ENCODE peak calls at places on chromosomes 4 and X, in five cellular contexts. T is stomach, I is psoas muscle, R is sigmoid colon, A is colonic mucosa. V is an unnamed sample. For H3K9me3, the result is how much of the 10 kb centered on the place peaks cover.

GRCh38 chr4:99657801-99658200 is at the start of gene C4orf54:
- DNase-seq in R (no peak), T (no peak), A (no peak), I (no peak), V (no peak)

GRCh38 chr4:40846556-40846955 is 96.8 kb downstream of the NSUN7 start:
- DNase-seq in A (no peak), I (no peak), R (no peak), T (no peak), V (no peak)

GRCh38 chr4:187128226-187128625 is 404.6 kb upstream of the FAT1 start:
- DNase-seq in T (no peak), I (no peak), A (no peak), R (no peak), V (no peak)

GRCh38 chrX:17409566-17410290 is 34.7 kb downstream of the NHS start:
- DNase-seq in A (no peak), I (no peak), T (no peak), R (no peak), V (no peak)

GRCh38 chrX:39245024-39245423 is 443.8 kb downstream of the MID1IP1 start:
- DNase-seq in T (no peak), I (no peak), R (no peak), A (no peak), V (no peak)

GRCh38 chrX:9885150-9885549 is 82.0 kb upstream of the CLDN34 start:
- DNase-seq in R (no peak), T (peak), A (peak), I (peak), V (peak)

GRCh38 chr4:40458109-40458508 is 123.0 kb downstream of the CHRNA9 start:
- DNase-seq in A (no peak), T (no peak), I (no peak), R (no peak), V (no peak)

GRCh38 chr4:157195374-157195773 is 25.2 kb upstream of the GRIA2 start:
- DNase-seq in R (no peak), T (no peak), I (no peak), A (no peak), V (no peak)

GRCh38 chr4:113446019-113446418 is 315.5 kb downstream of the CAMK2D start:
- DNase-seq in I (no peak), A (no peak), T (no peak), R (no peak), V (no peak)

GRCh38 chrX:5458300-5458699 is 770.4 kb downstream of the NLGN4X start:
- DNase-seq in I (no peak), T (no peak), A (no peak), R (no peak), V (no peak)

GRCh38 chr4:102606846-102607440 is 105.8 kb downstream of the NFKB1 start:
- DNase-seq in T (peak), R (no peak), I (no peak), A (no peak), V (no peak)

GRCh38 chr4:32161382-32161781 is 1441.2 kb downstream of the PCDH7 start:
- DNase-seq in R (no peak), I (no peak), T (no peak), A (no peak), V (no peak)

GRCh38 chr4:166078956-166079355 is 205.9 kb downstream of the TLL1 start:
- DNase-seq in R (no peak), T (no peak), A (no peak), I (no peak), V (no peak)

GRCh38 chr4:187010052-187010451 is 286.4 kb upstream of the FAT1 start:
- DNase-seq in T (no peak), I (no peak), R (no peak), A (no peak), V (no peak)

GRCh38 chr4:72767903-72768817 is 199.1 kb upstream of the ADAMTS3 start:
- DNase-seq in R (no peak), A (no peak), T (no peak), I (no peak), V (no peak)

GRCh38 chr4:45347056-45347455 is 620.7 kb upstream of the GNPDA2 start:
- DNase-seq in A (no peak), R (no peak), T (no peak), I (no peak), V (no peak)

GRCh38 chr4:184899261-184900134 is 73.7 kb upstream of the ACSL1 start:
- DNase-seq in A (peak), I (peak), R (no peak), T (peak), V (peak)

GRCh38 chr4:21535901-21536300 is 412.7 kb downstream of the KCNIP4 start:
- DNase-seq in A (no peak), T (no peak), R (no peak), I (no peak), V (no peak)

GRCh38 chrX:12970691-12971202 is 4.2 kb upstream of the TMSB4X start:
- DNase-seq in R (no peak), T (no peak), I (no peak), A (no peak), V (no peak)

GRCh38 chrX:8036914-8037313 is 109.7 kb upstream of the PNPLA4 start:
- DNase-seq in A (no peak), R (no peak), I (no peak), T (no peak), V (no peak)

GRCh38 chrX:48940404-48940955 is 16.9 kb downstream of the OTUD5 start:
- DNase-seq in I (no peak), R (no peak), T (no peak), A (no peak), V (no peak)

GRCh38 chrX:24024819-24025740 is 1.9 kb downstream of the KLHL15 start:
- DNase-seq in I (peak), T (peak), A (peak), R (peak), V (peak)

GRCh38 chr4:52915131-52915645 is 53.1 kb downstream of the RASL11B start:
- DNase-seq in A (no peak), T (no peak), I (no peak), R (no peak), V (no peak)

GRCh38 chrX:352181-352580 is 33.6 kb upstream of the GTPBP6 start:
- DNase-seq in I (no peak), A (no peak), R (no peak), T (no peak), V (peak)

GRCh38 chrX:22629105-22629725 is 356.5 kb downstream of the CBLL2 start:
- DNase-seq in T (no peak), A (no peak), R (no peak), I (no peak), V (no peak)

GRCh38 chr4:36138221-36138620 is 106.1 kb downstream of the ARAP2 start:
- DNase-seq in I (no peak), A (no peak), T (no peak), R (no peak), V (no peak)

GRCh38 chr4:125590158-125590557 is 275.4 kb downstream of the FAT4 start:
- DNase-seq in R (no peak), I (no peak), T (no peak), A (no peak), V (no peak)

GRCh38 chrX:132482632-132483031 is 6.2 kb downstream of the MBNL3 start:
- DNase-seq in T (no peak), A (no peak), I (no peak), R (no peak), V (no peak)

GRCh38 chr4:72997409-72997808 is 72.1 kb downstream of the COX18 start:
- DNase-seq in R (no peak), A (no peak), I (no peak), T (no peak), V (no peak)

GRCh38 chr4:151422862-151423261 is 13.9 kb downstream of the FHIP1A start:
- DNase-seq in A (no peak), R (no peak), T (no peak), I (no peak), V (no peak)

GRCh38 chrX:77814210-77814609 is 28.2 kb upstream of the ATRX start:
- DNase-seq in R (no peak), A (no peak), T (no peak), I (no peak), V (no peak)

GRCh38 chr4:155530290-155530689 is 136.4 kb upstream of the GUCY1A1 start:
- DNase-seq in A (no peak), I (no peak), R (no peak), T (no peak), V (no peak)

GRCh38 chr4:184849184-184849583 is 23.4 kb upstream of the ACSL1 start:
- DNase-seq in A (no peak), R (no peak), T (no peak), I (no peak), V (no peak)

GRCh38 chrX:152819732-152820131 is 10.8 kb downstream of the CETN2 start:
- DNase-seq in R (no peak), A (no peak), I (no peak), T (no peak), V (no peak)

GRCh38 chr4:79198886-79199591 is 126.8 kb downstream of the NAA11 start:
- DNase-seq in I (no peak), A (no peak), T (no peak), R (no peak), V (no peak)

GRCh38 chrX:151153086-151153485 is 23.3 kb upstream of the GPR50 start:
- DNase-seq in T (no peak), I (no peak), A (no peak), R (no peak), V (no peak)

GRCh38 chr4:113404846-113405245 is 355.4 kb downstream of the ANK2 start:
- DNase-seq in T (no peak), I (no peak), R (no peak), A (no peak), V (no peak)

GRCh38 chr4:153684182-153685073 is at the start of gene TLR2:
- DNase-seq in I (peak), T (peak), R (peak), A (peak), V (peak)
- H3K9me3 ChIP-seq in I (under half), T (under half), R (under half), A (under half), V (under half)

GRCh38 chr4:48011722-48012121 is 4.8 kb downstream of the CNGA1 start:
- DNase-seq in R (no peak), A (no peak), I (no peak), T (no peak), V (no peak)

GRCh38 chr4:48002267-48002666 is 14.2 kb downstream of the CNGA1 start:
- DNase-seq in I (no peak), T (no peak), A (no peak), R (no peak), V (no peak)

GRCh38 chr4:48005781-48006180 is 10.7 kb downstream of the CNGA1 start:
- DNase-seq in R (no peak), I (no peak), T (no peak), A (no peak), V (no peak)

GRCh38 chr4:48012819-48013218 is 3.7 kb downstream of the CNGA1 start:
- DNase-seq in A (no peak), T (no peak), R (no peak), I (no peak), V (no peak)

DNA sequence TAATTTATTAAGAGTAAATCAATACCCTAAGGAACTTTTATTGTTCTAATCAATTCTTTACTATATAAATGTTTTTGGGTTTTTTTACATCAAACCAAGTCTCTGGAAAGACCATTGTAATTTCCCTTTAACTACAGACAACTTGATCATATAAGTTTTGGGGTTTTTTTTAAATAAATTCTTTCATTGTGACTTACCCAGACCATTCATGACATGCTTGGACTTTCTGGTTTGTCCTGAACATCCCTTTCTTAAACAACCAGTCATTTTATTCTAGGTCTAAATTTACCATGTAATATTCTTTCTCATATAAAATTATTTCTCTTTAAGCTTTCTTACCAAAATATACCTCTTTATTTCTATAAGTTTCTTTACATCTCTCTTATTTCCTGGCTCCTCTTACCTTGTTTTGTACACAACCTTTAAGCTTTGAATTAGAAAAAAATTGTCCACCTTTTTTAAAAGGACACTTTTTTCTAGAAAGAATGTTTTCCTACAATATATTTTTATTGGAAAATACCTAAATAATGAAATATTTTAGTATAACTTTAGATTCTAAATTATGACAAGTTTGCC is 8.4 kb downstream of the CNGA1 start:
- DNase-seq in R (no peak), A (no peak), T (no peak), I (no peak), V (no peak)
- H3K9me3 ChIP-seq in R (under half), A (under half), T (under half), I (under half), V (under half)

DNA sequence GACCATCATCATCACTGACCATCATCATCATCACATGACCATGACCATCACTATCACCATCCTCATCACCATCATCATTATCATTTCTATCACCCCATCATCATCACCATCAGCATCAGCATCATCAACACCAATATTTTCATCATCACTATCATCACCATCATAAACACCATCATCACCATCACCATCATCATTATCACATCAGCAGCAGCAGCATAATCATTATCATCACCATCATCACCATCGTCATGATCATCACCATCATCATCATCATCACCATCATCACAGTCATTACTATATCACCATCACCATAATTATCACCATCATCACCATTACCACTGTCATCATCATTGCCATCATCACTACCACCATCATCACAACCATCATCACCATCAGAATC is 117.6 kb downstream of the DHRSX start:
- DNase-seq in R (no peak), I (no peak), A (no peak), T (no peak), V (no peak)
- H3K9me3 ChIP-seq in R (under half), I (under half), A (under half), T (under half), V (under half)

DNA sequence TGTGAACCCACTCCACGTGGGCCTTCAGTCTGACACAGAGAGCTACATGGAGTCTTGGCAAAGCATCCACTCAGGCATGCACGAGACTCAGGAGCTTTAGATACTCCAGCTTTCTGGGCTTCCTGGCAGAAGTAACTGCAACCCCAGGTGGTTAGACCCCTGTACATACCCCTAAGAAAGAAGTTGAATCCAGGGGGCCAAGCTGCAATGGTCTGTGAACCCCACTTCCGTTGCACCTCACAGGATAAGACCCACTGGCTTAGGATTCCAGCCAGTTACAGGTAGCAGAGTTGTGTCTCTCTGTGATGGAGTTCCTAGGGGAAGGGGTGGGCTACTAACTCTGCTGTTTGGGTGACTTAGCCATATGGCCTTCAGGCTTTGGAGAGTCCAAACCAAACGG is 21.4 kb upstream of the FAAH2 start:
- DNase-seq in A (no peak), I (no peak), R (no peak), T (no peak), V (no peak)
- H3K9me3 ChIP-seq in A (under half), I (under half), R (under half), T (under half), V (under half)